ENCODE peak calls at places on chromosome 5, in six cellular contexts. X is GM12891, A is GM12878, M is K562, S is HepG2, Y is H1. T is an unnamed sample.

GRCh38 chr5:14143843-14144585 is 872 bp downstream of the TRIO start:
- DNase-seq in X (peak), A (no peak), M (peak), S (no peak), Y (no peak), T (peak)

GRCh38 chr5:34053571-34054271 is 10.7 kb upstream of the C1QTNF3 start:
- DNase-seq in X (no peak), A (no peak), M (no peak), S (no peak), Y (no peak), T (no peak)

GRCh38 chr5:171168177-171168576 is 140.9 kb upstream of the TLX3 start:
- DNase-seq in X (no peak), A (no peak), M (no peak), S (no peak), Y (no peak), T (no peak)

GRCh38 chr5:148091991-148092964 is 28.5 kb downstream of the SPINK5 start:
- DNase-seq in X (no peak), A (no peak), M (no peak), S (no peak), Y (no peak), T (no peak)

GRCh38 chr5:36881807-36882206 is 5.2 kb downstream of the NIPBL start:
- DNase-seq in X (no peak), A (no peak), M (no peak), S (no peak), Y (no peak), T (no peak)

GRCh38 chr5:173333900-173334685 is 5.9 kb upstream of the STC2 start:
- DNase-seq in X (no peak), A (no peak), M (no peak), S (no peak), Y (no peak), T (no peak)

GRCh38 chr5:80216753-80217596 is 38.9 kb downstream of the SERINC5 start:
- DNase-seq in X (no peak), A (no peak), M (no peak), S (no peak), Y (no peak), T (no peak)

GRCh38 chr5:150487199-150488061 is 20.5 kb upstream of the NDST1 start:
- DNase-seq in X (no peak), A (no peak), M (peak), S (peak), Y (no peak), T (no peak)

GRCh38 chr5:31984691-31985090 is 189.4 kb downstream of the GOLPH3 start:
- DNase-seq in X (no peak), A (no peak), M (no peak), S (no peak), Y (no peak), T (no peak)

GRCh38 chr5:177265395-177265794 is 38.1 kb downstream of the RAB24 start:
- DNase-seq in X (no peak), A (no peak), M (no peak), S (no peak), Y (no peak), T (no peak)

GRCh38 chr5:59354274-59354673 is 539.3 kb downstream of the PDE4D start:
- DNase-seq in X (no peak), A (no peak), M (no peak), S (no peak), Y (no peak), T (no peak)

GRCh38 chr5:143476601-143477211 is 73.2 kb upstream of the NR3C1 start:
- DNase-seq in X (no peak), A (no peak), M (no peak), S (no peak), Y (no peak), T (no peak)

GRCh38 chr5:116135344-116135743 is 50.5 kb downstream of the COMMD10 start:
- DNase-seq in X (peak), A (peak), M (no peak), S (no peak), Y (no peak), T (no peak)

GRCh38 chr5:125274938-125275759 is 528.7 kb upstream of the ZNF608 start:
- DNase-seq in X (no peak), A (no peak), M (no peak), S (no peak), Y (no peak), T (no peak)

GRCh38 chr5:98827161-98827560 is 53.7 kb downstream of the RGMB start:
- DNase-seq in X (no peak), A (no peak), M (peak), S (peak), Y (no peak), T (no peak)

GRCh38 chr5:6496207-6496584 is 47.5 kb downstream of the UBE2QL1 start:
- DNase-seq in X (no peak), A (peak), M (no peak), S (no peak), Y (no peak), T (no peak)

GRCh38 chr5:165258188-165258855 is 1752.9 kb downstream of the MAT2B start:
- DNase-seq in X (no peak), A (no peak), M (no peak), S (no peak), Y (no peak), T (no peak)

GRCh38 chr5:53974021-53974420 is 336.4 kb downstream of the ARL15 start:
- DNase-seq in X (no peak), A (no peak), M (no peak), S (no peak), Y (no peak), T (no peak)

GRCh38 chr5:37900692-37901091 is 60.9 kb upstream of the GDNF start:
- DNase-seq in X (no peak), A (no peak), M (no peak), S (peak), Y (no peak), T (no peak)

GRCh38 chr5:60883229-60883628 is 39.2 kb upstream of the ELOVL7 start:
- DNase-seq in X (no peak), A (no peak), M (no peak), S (peak), Y (no peak), T (no peak)

GRCh38 chr5:78858401-78858800 is 126.7 kb downstream of the ARSB start:
- DNase-seq in X (no peak), A (no peak), M (no peak), S (no peak), Y (no peak), T (no peak)

GRCh38 chr5:15383469-15383868 is 116.5 kb upstream of the FBXL7 start:
- DNase-seq in X (no peak), A (no peak), M (no peak), S (peak), Y (no peak), T (no peak)

GRCh38 chr5:54807421-54807820 is 178.0 kb downstream of the ESM1 start:
- DNase-seq in X (no peak), A (no peak), M (no peak), S (no peak), Y (no peak), T (no peak)

GRCh38 chr5:132372122-132372521 is 2.6 kb downstream of the SLC22A5 start:
- DNase-seq in X (no peak), A (no peak), M (peak), S (no peak), Y (no peak), T (no peak)

GRCh38 chr5:132371603-132371994 is 2.1 kb downstream of the SLC22A5 start:
- DNase-seq in X (no peak), A (no peak), M (no peak), S (no peak), Y (no peak), T (no peak)

GRCh38 chr5:132370241-132370820 is 821 bp downstream of the SLC22A5 start:
- DNase-seq in X (no peak), A (no peak), M (peak), S (no peak), Y (no peak), T (no peak)

GRCh38 chr5:132369012-132369470 is 469 bp upstream of the SLC22A5 start:
- DNase-seq in X (no peak), A (no peak), M (no peak), S (no peak), Y (no peak), T (no peak)

GRCh38 chr5:132369471-132370240 is at the start of gene SLC22A5:
- DNase-seq in X (peak), A (no peak), M (peak), S (peak), Y (peak), T (peak)
- TF ChIP-seq POLR2A in X (no peak), A (peak), M (peak), S (peak), Y (peak), T (peak)

DNA sequence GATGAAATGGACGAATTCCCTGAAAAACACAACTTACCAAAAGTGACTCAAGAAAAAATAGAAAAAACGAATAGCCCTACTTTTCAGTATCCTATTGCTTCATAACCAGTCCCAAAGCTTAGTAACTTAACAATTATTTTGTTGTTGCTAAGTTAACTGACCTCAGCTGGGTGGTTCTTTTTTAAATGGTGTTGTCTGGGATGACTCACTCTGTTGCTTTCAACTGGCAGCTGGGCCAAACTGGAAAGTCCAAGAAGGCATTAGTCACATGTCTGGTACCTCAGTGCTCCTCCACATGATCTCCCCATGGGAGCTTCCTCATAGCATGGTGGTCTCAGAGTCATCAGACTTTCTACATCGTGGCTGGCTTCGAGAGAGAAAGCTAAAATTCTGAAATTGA is 47.8 kb upstream of the ADAMTS2 start:
- DNase-seq in X (no peak), A (no peak), M (no peak), S (no peak), Y (no peak), T (no peak)
- TF ChIP-seq TAF1 in X (no peak), A (no peak), M (no peak), S (no peak), Y (no peak), T (no peak)

DNA sequence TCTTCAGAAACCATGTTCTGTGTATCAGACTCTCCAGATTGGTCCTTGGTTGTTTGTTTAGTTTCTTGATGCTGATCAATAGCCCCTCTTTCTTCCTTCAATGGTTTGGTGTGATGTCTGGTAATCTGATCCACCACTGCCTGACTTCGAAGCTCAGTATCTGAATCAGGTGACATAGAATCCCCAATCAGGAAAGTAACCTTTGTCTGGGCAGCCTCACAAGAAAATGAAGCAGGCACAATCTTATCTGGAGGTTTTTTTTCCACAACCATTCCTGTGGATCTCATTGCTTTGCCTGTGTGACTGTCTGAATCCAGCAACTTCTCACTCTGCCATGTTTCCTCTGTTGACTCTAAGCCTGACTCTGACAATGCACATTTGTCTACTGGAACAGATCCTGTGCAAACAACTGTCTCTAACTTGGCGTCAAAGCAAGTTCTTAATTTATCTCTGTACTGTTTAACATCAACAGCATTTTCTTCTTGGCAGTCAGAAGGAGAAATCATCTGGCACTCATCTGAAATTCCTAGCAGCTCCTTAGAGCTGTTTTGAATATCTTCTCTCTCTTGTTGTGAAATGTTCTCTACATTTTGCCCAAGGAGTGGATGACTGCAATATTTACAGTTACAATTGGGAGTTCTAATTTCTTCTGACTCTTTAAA is 37.1 kb upstream of the RAPGEF6 start:
- DNase-seq in X (no peak), A (no peak), M (no peak), S (peak), Y (no peak), T (no peak)
- TF ChIP-seq POLR2AphosphoS5 in X (no peak), A (no peak), M (no peak), S (no peak), Y (no peak), T (no peak)

GRCh38 chr5:132781029-132781428 is 4.0 kb upstream of the SEPTIN8 start:
- DNase-seq in X (no peak), A (no peak), M (no peak), S (no peak), Y (no peak), T (no peak)

GRCh38 chr5:132780577-132780976 is 3.5 kb upstream of the SEPTIN8 start:
- DNase-seq in X (no peak), A (no peak), M (no peak), S (no peak), Y (no peak), T (no peak)

GRCh38 chr5:132779961-132780360 is 2.9 kb upstream of the SEPTIN8 start:
- DNase-seq in X (no peak), A (no peak), M (no peak), S (no peak), Y (no peak), T (no peak)

GRCh38 chr5:132778856-132779255 is 1.8 kb upstream of the SEPTIN8 start:
- DNase-seq in X (no peak), A (no peak), M (no peak), S (no peak), Y (no peak), T (no peak)

GRCh38 chr5:132782101-132782500 is 5.1 kb upstream of the SEPTIN8 start:
- DNase-seq in X (no peak), A (no peak), M (no peak), S (no peak), Y (no peak), T (no peak)
- TF ChIP-seq POLR2A in X (no peak), A (no peak), M (no peak), S (no peak), Y (no peak), T (no peak)

GRCh38 chr5:1728846-1729245 is 70.8 kb downstream of the MRPL36 start:
- DNase-seq in X (no peak), A (no peak), M (peak), S (no peak), Y (no peak), T (no peak)
- TF ChIP-seq TAF1 in X (no peak), A (no peak), M (no peak), S (no peak), Y (no peak), T (no peak)